ENCODE peak calls at places on chromosomes 12 and 14, in nine cellular contexts. Z is tibial nerve, K is testis, P is tibial artery, D is body of pancreas, T is left ventricle myocardium inferior, B is pancreas, H is gastrocnemius medialis, E is mammary epithelial cell. Y is an unnamed sample. For H3K9me3, the result is how much of the 10 kb centered on the place peaks cover.

GRCh38 chr12:108231909-108232434 is 102.9 kb downstream of the WSCD2 start:
- DNase-seq in Z (no peak), K (no peak), P (no peak), D (no peak), T (no peak), B (no peak), H (no peak), E (no peak), Y (no peak)

GRCh38 chr14:34347683-34348082 is 114.4 kb downstream of the SPTSSA start:
- DNase-seq in Z (no peak), K (no peak), P (no peak), D (no peak), T (no peak), B (no peak), H (no peak), E (no peak), Y (no peak)

GRCh38 chr12:59646636-59647035 is 50.8 kb downstream of the SLC16A7 start:
- DNase-seq in Z (no peak), K (no peak), P (no peak), D (no peak), T (no peak), B (no peak), H (no peak), E (peak), Y (no peak)

GRCh38 chr12:15732341-15733061 is 56.7 kb downstream of the EPS8 start:
- DNase-seq in Z (no peak), K (no peak), P (no peak), D (no peak), T (no peak), B (no peak), H (no peak), E (no peak), Y (no peak)

GRCh38 chr12:12835378-12836145 is 22.4 kb downstream of the DDX47 start:
- DNase-seq in Z (no peak), K (no peak), P (no peak), D (no peak), T (no peak), B (no peak), H (no peak), E (peak), Y (no peak)

GRCh38 chr12:62123721-62124203 is 136.4 kb upstream of the USP15 start:
- DNase-seq in Z (no peak), K (peak), P (peak), D (peak), T (no peak), B (no peak), H (no peak), E (peak), Y (peak)

GRCh38 chr12:49092086-49092815 is 2.4 kb downstream of the DHH start:
- DNase-seq in Z (peak), K (peak), P (no peak), D (peak), T (peak), B (peak), H (no peak), E (peak), Y (peak)

GRCh38 chr12:47854531-47854930 is 34.8 kb upstream of the HDAC7 start:
- DNase-seq in Z (no peak), K (no peak), P (peak), D (no peak), T (no peak), B (no peak), H (no peak), E (no peak), Y (no peak)

GRCh38 chr14:99401196-99401595 is 79.5 kb downstream of the SETD3 start:
- DNase-seq in Z (no peak), K (no peak), P (no peak), D (no peak), T (no peak), B (no peak), H (no peak), E (no peak), Y (no peak)

GRCh38 chr14:66709292-66709691 is 201.3 kb downstream of the GPHN start:
- DNase-seq in Z (no peak), K (no peak), P (no peak), D (no peak), T (no peak), B (no peak), H (no peak), E (peak), Y (no peak)

GRCh38 chr12:14769462-14769836 is 33.8 kb downstream of the WBP11 start:
- DNase-seq in Z (no peak), K (peak), P (no peak), D (peak), T (peak), B (peak), H (no peak), E (no peak), Y (peak)

GRCh38 chr12:111413442-111414086 is 7.8 kb downstream of the SH2B3 start:
- DNase-seq in Z (no peak), K (no peak), P (no peak), D (no peak), T (peak), B (no peak), H (peak), E (peak), Y (no peak)

GRCh38 chr12:15446798-15447197 is 124.5 kb downstream of the PTPRO start:
- DNase-seq in Z (no peak), K (no peak), P (no peak), D (no peak), T (no peak), B (no peak), H (no peak), E (peak), Y (no peak)

GRCh38 chr12:18982226-18982949 is 147.1 kb upstream of the PLEKHA5 start:
- DNase-seq in Z (no peak), K (no peak), P (no peak), D (no peak), T (no peak), B (no peak), H (no peak), E (no peak), Y (no peak)

GRCh38 chr14:94644102-94644535 is 31.9 kb downstream of the SERPINA3 start:
- DNase-seq in Z (no peak), K (no peak), P (no peak), D (no peak), T (no peak), B (no peak), H (no peak), E (no peak), Y (no peak)

GRCh38 chr14:35261774-35262173 is 30.4 kb upstream of the PSMA6 start:
- DNase-seq in Z (no peak), K (no peak), P (no peak), D (no peak), T (no peak), B (no peak), H (no peak), E (no peak), Y (no peak)

GRCh38 chr12:27711312-27711682 is 665 bp downstream of the MRPS35 start:
- DNase-seq in Z (no peak), K (no peak), P (no peak), D (no peak), T (no peak), B (no peak), H (no peak), E (peak), Y (peak)

GRCh38 chr14:100115726-100116125 is 43.7 kb downstream of the DEGS2 start:
- DNase-seq in Z (no peak), K (no peak), P (no peak), D (no peak), T (no peak), B (no peak), H (no peak), E (no peak), Y (no peak)

GRCh38 chr12:109937371-109937770 is 37.3 kb downstream of the TCHP start:
- DNase-seq in Z (no peak), K (no peak), P (no peak), D (no peak), T (no peak), B (no peak), H (no peak), E (peak), Y (no peak)

GRCh38 chr14:99636487-99636886 is 8.4 kb upstream of the HHIPL1 start:
- DNase-seq in Z (no peak), K (no peak), P (no peak), D (no peak), T (no peak), B (no peak), H (no peak), E (no peak), Y (no peak)

GRCh38 chr12:80412343-80412953 is 31.6 kb upstream of the PTPRQ start:
- DNase-seq in Z (no peak), K (no peak), P (no peak), D (no peak), T (no peak), B (no peak), H (no peak), E (peak), Y (no peak)

GRCh38 chr14:32542507-32542906 is 213.4 kb downstream of the AKAP6 start:
- DNase-seq in Z (no peak), K (peak), P (no peak), D (peak), T (no peak), B (no peak), H (no peak), E (no peak), Y (no peak)

GRCh38 chr12:52608161-52608560 is 6.9 kb upstream of the KRT72 start:
- DNase-seq in Z (no peak), K (no peak), P (no peak), D (no peak), T (no peak), B (no peak), H (no peak), E (no peak), Y (no peak)

GRCh38 chr12:27573972-27574371 is 50.0 kb downstream of the PPFIBP1 start:
- DNase-seq in Z (no peak), K (no peak), P (no peak), D (no peak), T (no peak), B (no peak), H (no peak), E (peak), Y (no peak)

GRCh38 chr12:52050116-52050770 is 999 bp upstream of the NR4A1 start:
- DNase-seq in Z (no peak), K (no peak), P (peak), D (peak), T (no peak), B (peak), H (no peak), E (peak), Y (no peak)

GRCh38 chr14:23306113-23306411 is 571 bp upstream of the BCL2L2 start:
- DNase-seq in Z (no peak), K (no peak), P (no peak), D (no peak), T (no peak), B (no peak), H (no peak), E (no peak), Y (no peak)

GRCh38 chr12:39236994-39237393 is 205.9 kb downstream of the KIF21A start:
- DNase-seq in Z (no peak), K (no peak), P (no peak), D (no peak), T (no peak), B (no peak), H (no peak), E (peak), Y (no peak)

GRCh38 chr14:91732439-91732838 is 553 bp upstream of the CATSPERB start:
- DNase-seq in Z (no peak), K (no peak), P (no peak), D (no peak), T (no peak), B (no peak), H (no peak), E (no peak), Y (no peak)

GRCh38 chr12:32444895-32445294 is 45.5 kb downstream of the FGD4 start:
- DNase-seq in Z (no peak), K (no peak), P (no peak), D (peak), T (no peak), B (no peak), H (no peak), E (peak), Y (no peak)

GRCh38 chr12:39905152-39905551 is 200.7 kb downstream of the SLC2A13 start:
- DNase-seq in Z (peak), K (peak), P (peak), D (peak), T (peak), B (no peak), H (peak), E (peak), Y (no peak)

GRCh38 chr12:27333311-27334009 is 824 bp downstream of the BMAL2 start:
- DNase-seq in Z (no peak), K (peak), P (peak), D (peak), T (peak), B (peak), H (no peak), E (peak), Y (peak)

GRCh38 chr14:61930101-61930857 is 168.1 kb downstream of the SNAPC1 start:
- DNase-seq in Z (no peak), K (no peak), P (no peak), D (no peak), T (no peak), B (no peak), H (no peak), E (no peak), Y (peak)

GRCh38 chr12:81170072-81170471 is 92.2 kb downstream of the ACSS3 start:
- DNase-seq in Z (no peak), K (no peak), P (no peak), D (no peak), T (no peak), B (no peak), H (no peak), E (peak), Y (no peak)

GRCh38 chr14:91142214-91142668 is 28.4 kb downstream of the DGLUCY start:
- DNase-seq in Z (no peak), K (no peak), P (no peak), D (no peak), T (no peak), B (no peak), H (no peak), E (no peak), Y (no peak)

GRCh38 chr12:130863298-130863697 is 8.6 kb upstream of the RAN start:
- DNase-seq in Z (no peak), K (no peak), P (no peak), D (no peak), T (no peak), B (no peak), H (no peak), E (no peak), Y (no peak)

GRCh38 chr12:125861299-125862281 is 796.4 kb downstream of the AACS start:
- DNase-seq in Z (peak), K (peak), P (peak), D (peak), T (peak), B (peak), H (no peak), E (no peak), Y (no peak)

GRCh38 chr12:10194160-10194559 is 15.3 kb downstream of the TMEM52B start:
- DNase-seq in Z (no peak), K (no peak), P (no peak), D (no peak), T (no peak), B (no peak), H (no peak), E (no peak), Y (no peak)

GRCh38 chr12:69388371-69388770 is 28.8 kb downstream of the YEATS4 start:
- DNase-seq in Z (no peak), K (no peak), P (no peak), D (no peak), T (no peak), B (no peak), H (no peak), E (peak), Y (no peak)

GRCh38 chr12:58540480-58541299 is 379.6 kb downstream of the LRIG3 start:
- DNase-seq in Z (peak), K (peak), P (peak), D (peak), T (peak), B (peak), H (peak), E (peak), Y (peak)

GRCh38 chr14:65432361-65432948 is 19.9 kb downstream of the FUT8 start:
- DNase-seq in Z (no peak), K (no peak), P (no peak), D (no peak), T (no peak), B (no peak), H (no peak), E (no peak), Y (no peak)

GRCh38 chr14:65433157-65433556 is 20.6 kb downstream of the FUT8 start:
- DNase-seq in Z (no peak), K (no peak), P (no peak), D (no peak), T (no peak), B (no peak), H (no peak), E (no peak), Y (no peak)

GRCh38 chr14:65429757-65430156 is 17.2 kb downstream of the FUT8 start:
- DNase-seq in Z (no peak), K (no peak), P (no peak), D (no peak), T (no peak), B (no peak), H (no peak), E (no peak), Y (no peak)

GRCh38 chr14:65431951-65432350 is 19.4 kb downstream of the FUT8 start:
- DNase-seq in Z (no peak), K (no peak), P (no peak), D (no peak), T (no peak), B (no peak), H (no peak), E (no peak), Y (no peak)

DNA sequence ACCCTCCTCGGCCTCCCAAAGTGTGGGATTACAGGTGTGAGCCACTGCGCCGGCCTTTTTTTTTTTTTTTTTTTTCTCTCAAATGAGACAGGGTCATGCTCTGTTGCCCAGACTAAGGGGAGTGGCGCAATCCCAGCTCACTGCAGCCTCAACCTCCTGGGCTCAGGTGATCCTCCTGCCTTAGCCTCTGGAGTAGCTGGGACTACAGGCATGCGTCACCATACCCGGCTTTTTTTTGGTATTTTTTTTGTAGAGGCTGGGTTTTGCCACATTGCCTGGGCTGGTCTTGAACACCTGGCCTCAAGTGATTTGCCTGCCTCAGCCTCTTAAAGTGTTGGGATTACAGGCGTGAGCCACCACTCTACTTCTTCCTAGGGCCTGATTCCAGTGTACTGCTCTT is 18.7 kb downstream of the FUT8 start:
- DNase-seq in Z (no peak), K (no peak), P (no peak), D (no peak), T (no peak), B (no peak), H (no peak), E (no peak), Y (no peak)
- H3K27ac ChIP-seq in Z (no peak), K (peak), P (no peak), D (no peak), T (no peak), B (no peak), H (no peak), E (no peak), Y (no peak)

DNA sequence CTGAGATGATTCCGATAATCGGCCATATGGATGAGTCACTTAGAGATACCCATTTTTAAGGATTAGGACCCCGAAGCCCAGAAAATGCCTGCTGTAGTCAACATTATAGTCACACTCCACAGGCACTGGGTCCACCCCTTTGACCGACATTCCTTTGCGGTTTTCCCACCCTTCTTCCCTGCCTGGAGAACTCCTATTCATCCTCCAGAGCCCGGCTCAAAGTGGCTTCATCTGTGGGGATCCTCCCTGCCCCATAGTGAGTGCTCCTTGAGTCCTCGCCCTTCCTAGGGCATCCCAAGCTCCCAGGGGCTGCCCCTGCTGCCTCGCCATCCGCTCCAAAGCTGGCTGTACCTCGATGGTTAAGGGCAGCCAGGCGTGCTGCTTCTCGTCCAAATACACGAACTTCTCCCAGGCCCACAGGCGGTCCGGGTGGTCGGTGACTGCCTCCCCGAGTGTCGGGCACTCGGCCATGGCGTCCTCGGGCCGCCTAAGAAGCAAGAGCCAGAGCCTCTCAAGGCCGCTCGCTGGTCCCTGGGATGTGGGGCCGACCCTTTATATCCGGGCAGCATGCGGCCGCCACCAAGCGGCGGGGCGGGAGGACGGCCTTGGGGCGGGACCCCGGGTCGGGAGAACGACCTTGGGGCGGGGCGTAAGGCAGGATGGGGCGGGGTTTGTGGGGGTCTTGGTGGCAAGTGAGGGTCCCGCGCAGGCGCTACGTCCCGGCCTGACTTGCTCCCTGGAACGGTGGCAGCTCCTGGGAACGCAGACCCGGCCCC is at the start of gene TCL1A:
- DNase-seq in Z (no peak), K (peak), P (no peak), D (no peak), T (no peak), B (no peak), H (no peak), E (no peak), Y (no peak)
- TF ChIP-seq CTCF in Z (no peak), K (no peak), P (no peak), D (no peak), T (no peak), B (no peak), H (no peak), E (no peak), Y (no peak)

GRCh38 chr12:34306133-34306830 is 284.0 kb downstream of the ALG10 start:
- DNase-seq in Z (no peak), K (no peak), P (no peak), D (no peak), T (no peak), B (no peak), H (no peak), E (no peak), Y (no peak)
- H3K9me3 ChIP-seq in Z (under half), K (under half), P (half or more), D (under half), T (half or more), B (under half), H (under half), E (half or more), Y (under half)

DNA sequence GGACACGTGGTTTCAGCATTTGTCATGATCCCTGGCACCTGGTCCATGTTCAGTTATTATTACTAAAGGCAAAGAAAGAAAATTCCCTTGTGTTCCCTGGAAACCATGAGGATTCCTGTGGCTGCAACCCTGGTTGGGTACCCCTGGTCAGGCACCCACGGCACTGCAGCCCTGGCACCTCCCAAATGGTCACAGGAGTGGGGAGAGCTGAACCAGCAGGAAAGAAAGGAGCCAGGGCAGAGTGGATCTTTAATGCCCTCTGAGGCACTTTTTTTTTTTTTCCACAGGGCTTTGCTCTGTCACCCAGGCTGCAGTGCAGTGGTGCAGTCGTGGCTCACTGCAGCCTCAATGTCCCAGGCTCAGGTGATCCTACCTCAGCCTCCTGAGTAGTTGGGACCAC is 17.5 kb downstream of the CINP start:
- DNase-seq in Z (no peak), K (no peak), P (no peak), D (no peak), T (no peak), B (no peak), H (no peak), E (no peak), Y (no peak)
- H3K27ac ChIP-seq in Z (no peak), K (no peak), P (no peak), D (no peak), T (no peak), B (no peak), H (no peak), E (no peak), Y (no peak)

GRCh38 chr14:21308132-21308478 is 28.2 kb downstream of the RPGRIP1 start:
- DNase-seq in Z (no peak), K (no peak), P (no peak), D (no peak), T (no peak), B (no peak), H (no peak), E (no peak), Y (no peak)
- TF ChIP-seq CTCF in Z (no peak), K (no peak), P (no peak), D (no peak), T (no peak), B (no peak), H (no peak), E (no peak), Y (no peak)

DNA sequence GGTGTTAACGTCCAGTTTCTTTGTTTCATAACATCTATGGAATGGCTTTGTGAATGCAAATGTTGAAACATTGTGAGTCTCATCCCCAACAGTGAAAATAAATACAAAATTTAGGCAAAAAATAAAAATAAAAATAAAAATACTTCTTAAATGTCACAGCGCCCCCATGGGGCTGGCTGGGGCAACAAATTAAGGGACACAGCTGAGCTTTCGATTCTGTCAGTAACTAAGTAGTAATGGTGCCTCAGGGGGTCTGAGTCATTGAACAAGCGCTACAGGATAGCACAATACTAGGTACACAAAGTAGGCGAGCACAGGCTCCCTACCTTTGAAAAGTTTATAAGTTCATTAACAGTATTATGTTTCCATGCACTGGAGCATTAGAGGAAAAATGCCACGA is 667.3 kb downstream of the DIO2 start:
- DNase-seq in Z (no peak), K (peak), P (no peak), D (no peak), T (no peak), B (no peak), H (no peak), E (no peak), Y (peak)
- H3K9me3 ChIP-seq in Z (under half), K (under half), P (under half), D (under half), T (under half), B (under half), H (under half), E (under half), Y (under half)

Y was measured in WERI-Rb-1.